ENCODE peak calls at places on chromosomes 13 and 19, in four cellular contexts. E, U, X and B are unnamed samples. For H3K4me1, the result is how much of the 10 kb centered on the place peaks cover.

GRCh38 chr19:45451181-45451849 is 16.5 kb upstream of the FOSB start:
- DNase-seq in U (peak), X (peak), E (peak), B (no peak)

GRCh38 chr13:104805346-104805745 is 1730.1 kb downstream of the EFNB2 start:
- DNase-seq in E (no peak), U (no peak), X (no peak), B (no peak)

GRCh38 chr13:24679686-24680085 is 522 bp upstream of the ATP12A start:
- DNase-seq in X (no peak), U (no peak), E (no peak), B (no peak)

GRCh38 chr19:58544591-58545285 is 874 bp downstream of the TRIM28 start:
- DNase-seq in E (no peak), X (no peak), U (peak), B (no peak)

GRCh38 chr19:23075031-23075733 is 41.6 kb upstream of the ZNF730 start:
- DNase-seq in E (peak), X (peak), U (peak), B (peak)

GRCh38 chr13:97583884-97584497 is 150.0 kb downstream of the RAP2A start:
- DNase-seq in X (no peak), U (no peak), E (no peak), B (no peak)

GRCh38 chr19:49056101-49056901 is 1.2 kb downstream of the CGB7 start:
- DNase-seq in U (peak), X (peak), E (peak), B (no peak)

GRCh38 chr13:79267560-79267959 is 138.5 kb downstream of the RBM26 start:
- DNase-seq in E (no peak), X (no peak), U (no peak), B (no peak)

GRCh38 chr19:42111384-42111783 is 20.9 kb downstream of the POU2F2 start:
- DNase-seq in E (no peak), U (no peak), X (no peak), B (no peak)

GRCh38 chr19:32735936-32736335 is 16.4 kb downstream of the TDRD12 start:
- DNase-seq in U (no peak), X (no peak), E (no peak), B (no peak)

GRCh38 chr13:97946951-97947588 is 6.4 kb upstream of the IPO5 start:
- DNase-seq in X (no peak), U (peak), E (peak), B (no peak)

GRCh38 chr13:100818706-100819105 is 144.1 kb upstream of the TMTC4 start:
- DNase-seq in E (no peak), X (no peak), U (no peak), B (no peak)

GRCh38 chr19:38155453-38155852 is 68.6 kb downstream of the DPF1 start:
- DNase-seq in X (no peak), U (no peak), E (no peak), B (no peak)

GRCh38 chr13:54949735-54950134 is 1921.1 kb downstream of the OLFM4 start:
- DNase-seq in E (no peak), X (no peak), U (no peak), B (no peak)

GRCh38 chr19:11227201-11227886 is 12.1 kb upstream of the ANGPTL8 start:
- DNase-seq in E (peak), X (no peak), U (peak), B (no peak)

GRCh38 chr19:49871349-49871985 is 4.1 kb upstream of the PNKP start:
- DNase-seq in E (no peak), X (no peak), U (no peak), B (no peak)

GRCh38 chr13:100601716-100602115 is 13.1 kb upstream of the GGACT start:
- DNase-seq in E (no peak), X (no peak), U (no peak), B (no peak)

GRCh38 chr19:7482584-7483439 is 6.0 kb downstream of the PEX11G start:
- DNase-seq in U (peak), X (no peak), E (peak), B (no peak)

GRCh38 chr13:27619711-27620376 is 485 bp downstream of the LNX2 start:
- DNase-seq in E (no peak), U (peak), X (no peak), B (peak)

GRCh38 chr13:21897140-21897539 is 226.3 kb downstream of the FGF9 start:
- DNase-seq in X (no peak), U (no peak), E (no peak), B (no peak)

GRCh38 chr19:3665681-3666544 is 34.4 kb downstream of the PIP5K1C start:
- DNase-seq in E (no peak), U (peak), X (peak), B (peak)

GRCh38 chr13:21898461-21898860 is 227.6 kb downstream of the FGF9 start:
- DNase-seq in U (no peak), X (no peak), E (no peak), B (no peak)

GRCh38 chr13:20776751-20777150 is 3.0 kb upstream of the EEF1AKMT1 start:
- DNase-seq in E (no peak), X (no peak), U (no peak), B (no peak)

GRCh38 chr19:55500368-55500952 is 12.2 kb downstream of the SSC5D start:
- DNase-seq in U (no peak), E (no peak), X (no peak), B (no peak)

GRCh38 chr19:10863107-10863700 is 8.1 kb upstream of the CARM1 start:
- DNase-seq in U (peak), E (peak), X (no peak), B (no peak)

GRCh38 chr19:13163609-13164364 is 13.6 kb downstream of the IER2 start:
- DNase-seq in U (peak), X (peak), E (peak), B (peak)

DNA sequence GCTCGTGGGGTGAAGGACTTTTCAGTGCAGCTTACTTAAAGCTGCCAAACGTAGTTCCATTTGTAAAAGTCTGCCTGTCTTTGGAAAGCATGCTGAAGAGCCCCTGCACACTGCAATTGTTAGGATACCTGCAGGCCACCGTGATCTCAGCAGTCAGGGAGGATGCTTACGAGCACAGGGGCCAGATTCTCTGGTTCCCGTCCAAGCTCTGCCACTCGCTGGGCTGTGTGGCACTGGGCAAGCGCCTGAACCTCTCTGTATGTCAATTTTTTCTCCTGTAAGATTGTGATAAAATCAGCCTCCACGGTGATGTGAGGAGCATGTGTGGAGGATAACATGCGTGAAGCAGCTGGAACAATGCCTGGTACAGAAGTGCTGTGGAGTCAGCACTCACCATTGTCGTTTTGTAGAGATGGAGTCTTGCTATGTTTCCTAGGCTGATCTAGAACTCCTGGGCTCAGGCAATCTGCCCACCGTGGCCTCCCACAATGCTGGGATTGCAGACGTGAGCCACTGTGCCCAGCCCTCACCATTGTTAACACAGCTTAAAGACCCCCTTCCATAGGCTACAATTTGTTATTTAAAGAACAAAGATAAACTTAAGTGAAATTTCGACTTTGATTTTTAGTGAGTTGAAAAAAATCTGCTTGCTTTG is 3.5 kb downstream of the ADPRHL1 start:
- DNase-seq in E (no peak), X (no peak), U (no peak), B (no peak)
- H3K4me1 ChIP-seq in E (under half), X (under half), U (under half), B (half or more)

GRCh38 chr19:47414469-47414868 is 4.9 kb downstream of the MEIS3 start:
- DNase-seq in E (no peak), U (peak), X (no peak), B (no peak)
- TF ChIP-seq CTCF in E (peak), U (peak), X (no peak), B (no peak)

GRCh38 chr19:5953680-5954213 is 24.2 kb downstream of the RANBP3 start:
- DNase-seq in U (no peak), X (no peak), E (no peak), B (no peak)

GRCh38 chr19:5953034-5953589 is 24.8 kb downstream of the RANBP3 start:
- DNase-seq in U (no peak), X (no peak), E (no peak), B (no peak)

GRCh38 chr19:5955638-5955935 is 22.4 kb downstream of the RANBP3 start:
- DNase-seq in E (no peak), U (no peak), X (no peak), B (no peak)

GRCh38 chr19:5952193-5953033 is 25.5 kb downstream of the RANBP3 start:
- DNase-seq in X (no peak), E (no peak), U (no peak), B (no peak)

GRCh38 chr19:5954293-5954692 is 23.6 kb downstream of the RANBP3 start:
- DNase-seq in E (no peak), U (no peak), X (no peak), B (no peak)
- H3K4me1 ChIP-seq in E (under half), U (under half), X (under half), B (half or more)

DNA sequence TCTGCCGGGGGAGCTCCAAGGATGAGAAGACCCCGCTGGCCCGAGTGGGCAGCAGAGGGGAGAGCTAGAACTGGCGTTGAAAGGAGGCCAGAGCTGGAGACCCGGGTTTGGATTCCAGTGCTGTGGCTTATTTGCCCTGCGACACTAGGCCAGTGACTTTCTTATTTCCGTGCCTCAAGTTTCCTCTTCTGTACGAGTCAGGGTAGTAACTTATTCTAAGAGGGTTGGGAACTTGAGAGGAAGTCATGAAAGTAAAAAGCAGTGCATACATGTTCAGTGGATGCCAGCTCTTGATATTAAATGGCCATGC is 670 bp downstream of the FAM32A start:
- DNase-seq in X (no peak), U (peak), E (peak), B (no peak)
- TF ChIP-seq CTCF in X (no peak), U (peak), E (peak), B (peak)

GRCh38 chr13:103324641-103325040 is 258.4 kb upstream of the SLC10A2 start:
- DNase-seq in U (no peak), X (no peak), E (no peak), B (no peak)
- H3K4me1 ChIP-seq in U (under half), X (under half), E (under half), B (under half)

DNA sequence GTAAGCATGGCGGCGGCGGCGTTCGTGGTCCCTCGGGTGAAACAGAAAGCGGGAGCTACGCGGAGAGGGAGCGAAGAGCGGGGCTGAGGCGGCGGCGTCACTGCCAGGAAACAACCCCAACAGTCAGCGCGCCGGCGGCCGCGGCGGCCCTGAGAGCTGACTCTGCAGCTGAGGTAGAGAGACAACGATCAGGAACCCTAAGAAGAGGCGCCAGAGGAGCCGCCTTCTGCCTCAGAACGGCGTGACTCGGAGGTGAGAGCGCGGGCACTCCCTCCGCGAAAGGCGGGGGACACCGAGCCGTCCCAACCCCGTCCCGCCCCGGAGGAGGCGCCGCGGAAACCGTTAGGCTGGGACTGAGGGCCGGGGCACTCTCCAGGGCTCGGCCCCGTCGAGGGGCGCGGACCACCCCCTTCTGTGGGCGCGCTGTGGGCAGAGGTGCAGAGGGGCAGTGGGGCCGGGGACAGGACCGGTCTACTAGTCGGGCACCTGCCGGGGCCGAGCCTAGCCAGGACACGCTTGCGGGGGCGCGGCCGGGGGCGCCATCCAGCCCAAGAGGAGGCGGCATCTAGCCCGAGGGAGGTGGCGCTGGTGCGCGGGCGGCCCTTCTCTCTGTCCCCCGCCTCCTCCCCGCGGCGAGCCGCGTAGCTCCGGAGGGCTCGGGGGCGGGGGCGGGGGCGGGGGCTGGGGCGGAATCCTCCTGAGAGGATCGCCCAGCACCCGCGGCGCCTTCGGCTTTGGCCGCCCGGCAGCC is 389 bp downstream of the FNDC3A start:
- DNase-seq in U (peak), E (peak), X (peak), B (peak)
- TF ChIP-seq CTCF in U (no peak), E (no peak), X (no peak), B (no peak)